ENCODE peak calls at places on chromosomes 2 and 18, in five cellular contexts. R, W, Y, I and V are unnamed samples.

GRCh38 chr2:38539086-38539485 is 63.6 kb downstream of the HNRNPLL start:
- DNase-seq in R (no peak), Y (no peak), W (no peak), I (peak; percentile 54), V (no peak)

GRCh38 chr2:32425719-32426141 is 68.9 kb downstream of the BIRC6 start:
- DNase-seq in I (peak; percentile 10), R (no peak), Y (no peak), W (no peak), V (no peak)

GRCh38 chr2:42861321-42861720 is 68.9 kb upstream of the HAAO start:
- DNase-seq in W (no peak), I (no peak), R (no peak), Y (no peak), V (no peak)

GRCh38 chr2:118914721-118915453 is 27.1 kb upstream of the MARCO start:
- DNase-seq in R (no peak), W (no peak), I (no peak), Y (no peak), V (no peak)

GRCh38 chr2:189178007-189178406 is 1.6 kb downstream of the COL5A2 start:
- DNase-seq in W (no peak), I (no peak), R (no peak), Y (no peak), V (no peak)

GRCh38 chr2:61926921-61927477 is 21.5 kb downstream of the COMMD1 start:
- DNase-seq in W (no peak), R (no peak), I (no peak), Y (peak; percentile 60), V (no peak)

GRCh38 chr18:3440340-3440739 is 9.6 kb upstream of the TGIF1 start:
- DNase-seq in Y (no peak), R (no peak), W (no peak), I (no peak), V (no peak)

GRCh38 chr2:44103643-44104038 is 65.0 kb upstream of the PPM1B start:
- DNase-seq in I (no peak), W (no peak), R (no peak), Y (no peak), V (no peak)

GRCh38 chr2:202104286-202104870 is 31.3 kb downstream of the KIAA2012 start:
- DNase-seq in W (peak; percentile 40), R (peak; percentile 47), I (peak; percentile 74), Y (no peak), V (no peak)

GRCh38 chr2:240992572-240993291 is 5.7 kb upstream of the SNED1 start:
- DNase-seq in I (no peak), R (no peak), Y (no peak), W (no peak), V (no peak)

GRCh38 chr2:177733-178132 is 86.1 kb downstream of the SH3YL1 start:
- DNase-seq in W (no peak), Y (no peak), R (no peak), I (no peak), V (no peak)

GRCh38 chr2:2192385-2192957 is 138.6 kb downstream of the MYT1L start:
- DNase-seq in Y (no peak), W (no peak), R (no peak), I (no peak), V (no peak)

DNA sequence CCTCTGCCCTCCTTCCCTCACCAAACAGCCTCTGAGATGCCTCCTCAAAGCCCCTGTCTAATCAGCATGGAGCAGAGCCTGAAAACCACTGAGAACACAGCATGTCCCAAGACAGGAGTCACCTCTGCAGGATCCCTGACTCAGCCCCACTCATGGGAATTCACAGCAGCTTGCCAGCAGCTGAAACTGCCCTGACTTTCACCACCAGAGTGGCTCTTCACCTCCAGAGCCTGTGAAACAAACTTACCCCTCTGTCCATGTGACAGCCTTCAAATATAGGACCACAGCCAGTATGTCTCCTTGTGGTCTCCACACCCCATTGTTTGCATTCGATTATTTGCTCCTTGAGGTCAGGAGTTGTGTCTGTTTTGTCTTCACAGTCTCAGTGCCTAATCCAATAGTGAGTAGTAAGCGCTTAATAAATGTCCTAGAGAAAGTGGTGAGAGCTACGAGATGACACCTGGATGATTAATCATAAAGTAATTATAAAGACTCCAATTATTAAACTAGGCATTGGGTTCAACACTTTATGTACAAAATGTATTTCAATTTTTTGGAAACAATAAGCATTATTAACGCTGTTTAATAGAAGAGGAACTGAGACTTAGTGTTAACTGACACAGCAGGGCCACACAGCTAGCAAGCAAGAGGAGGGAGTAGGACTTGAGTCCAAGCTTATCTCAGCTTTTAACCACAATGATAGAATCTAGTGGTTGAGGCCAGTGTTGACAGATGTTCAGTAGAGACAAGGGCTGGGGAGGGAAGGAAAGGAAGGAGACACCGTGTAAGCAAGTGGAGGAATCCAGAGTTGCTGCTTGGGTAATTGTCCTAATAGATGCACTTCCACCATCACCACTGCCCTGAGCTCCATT is 358.6 kb upstream of the TNP1 start:
- DNase-seq in Y (no peak), I (no peak), W (no peak), R (peak; percentile 58), V (no peak)
- H3K27me3 ChIP-seq in Y (no peaks in the 10 kb centered on the region), I (no peaks in the 10 kb centered on the region), W (peaks cover 51% of the 10 kb centered on the region), R (peaks cover 56% of the 10 kb centered on the region), V (no peaks in the 10 kb centered on the region)

GRCh38 chr2:85761946-85762345 is 8.2 kb downstream of the ATOH8 start:
- DNase-seq in R (no peak), Y (no peak), W (no peak), I (no peak), V (no peak)
- H3K27me3 ChIP-seq in R (no peaks in the 10 kb centered on the region), Y (peaks cover 3% of the 10 kb centered on the region), W (no peaks in the 10 kb centered on the region), I (no peaks in the 10 kb centered on the region), V (peaks cover 72% of the 10 kb centered on the region)

DNA sequence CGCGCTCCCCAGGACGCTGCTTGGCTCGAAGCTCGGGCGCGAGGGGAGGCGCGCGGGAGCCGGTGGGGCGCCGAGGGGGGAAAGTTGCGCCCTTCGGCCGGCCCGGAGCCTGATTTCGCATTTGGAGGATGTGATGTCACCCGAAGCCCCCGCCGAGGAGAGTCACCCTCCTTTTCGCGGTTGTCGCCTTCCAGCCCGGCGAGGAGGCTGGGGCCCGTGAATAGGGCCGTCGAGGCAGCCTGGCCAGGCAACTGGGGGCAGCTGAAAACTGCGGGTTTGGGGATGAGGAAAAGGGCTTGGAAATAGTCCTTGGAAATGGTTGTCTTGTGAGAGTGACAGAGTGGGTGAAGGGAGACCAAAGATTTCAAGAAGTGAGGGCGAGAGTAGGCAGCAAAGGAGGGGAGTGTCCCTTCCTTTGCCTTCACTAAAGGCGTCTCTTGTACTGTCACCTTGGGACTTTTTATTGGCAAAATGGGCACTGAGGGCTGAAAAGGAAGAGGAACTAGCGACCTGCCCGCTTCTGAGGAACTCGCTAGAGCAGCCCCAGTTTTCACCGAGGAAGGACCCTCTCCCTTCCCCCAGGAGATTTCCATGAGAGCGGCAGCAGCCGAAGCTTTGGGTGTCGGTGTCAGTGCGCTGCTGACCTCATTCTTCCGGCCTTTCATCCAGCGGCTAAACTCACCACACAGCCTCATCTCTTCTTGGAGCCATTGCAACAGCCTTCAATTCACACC is at the start of gene CD8A:
- DNase-seq in W (no peak), Y (no peak), I (peak; percentile 67), R (no peak), V (no peak)
- H3K27me3 ChIP-seq in W (no peaks in the 10 kb centered on the region), Y (peaks cover 61% of the 10 kb centered on the region), I (peaks cover 41% of the 10 kb centered on the region), R (peaks cover 15% of the 10 kb centered on the region), V (peaks cover 56% of the 10 kb centered on the region)

GRCh38 chr2:18454692-18455255 is 105.7 kb downstream of the RDH14 start:
- DNase-seq in R (no peak), W (no peak), I (no peak), Y (no peak), V (no peak)

GRCh38 chr2:18456026-18456425 is 104.4 kb downstream of the RDH14 start:
- DNase-seq in Y (no peak), W (no peak), I (no peak), R (no peak), V (no peak)

GRCh38 chr2:18455256-18455862 is 105.1 kb downstream of the RDH14 start:
- DNase-seq in R (no peak), I (peak; percentile 40), Y (no peak), W (no peak), V (no peak)
- H3K27me3 ChIP-seq in R (no peaks in the 10 kb centered on the region), I (no peaks in the 10 kb centered on the region), Y (no peaks in the 10 kb centered on the region), W (peaks cover 51% of the 10 kb centered on the region), V (no peaks in the 10 kb centered on the region)